ENCODE peak calls at places on chromosomes 2 and 18, in eight cellular contexts. F is NCI-H2029 treated with DMSO at 0.1 percent for 48 hours; P is activated effector memory CD4-positive, alpha-beta T cell treated with Interleukin-2 at 50 U/mL for 16 hours; O is H7; J is activated CD8-positive, alpha-beta T cell treated with anti-CD3 and anti-CD28 coated beads for 36 hours; K is GM12865; Z is heart left ventricle; I is substantia nigra. B is an unnamed sample.
A peak's percentile ranks its signal among the peaks of the same experiment; 100 is the strongest.

GRCh38 chr2:72778410-72778809 is 47.4 kb downstream of the EXOC6B start:
- DNase-seq in F (no peak), P (no peak), O (no peak), J (no peak), K (no peak), Z (no peak), I (no peak), B (no peak)

GRCh38 chr2:232588680-232589585 is 38.4 kb downstream of the EIF4E2 start:
- DNase-seq in F (peak; percentile 5), P (no peak), O (no peak), J (no peak), K (no peak), Z (peak; percentile 49), I (no peak), B (no peak)

GRCh38 chr2:73043978-73044832 is 27.3 kb downstream of the SFXN5 start:
- DNase-seq in F (no peak), P (no peak), O (no peak), J (peak; percentile 34), K (no peak), Z (no peak), I (no peak), B (no peak)

GRCh38 chr2:101704816-101705565 is 7.5 kb downstream of the MAP4K4 start:
- DNase-seq in F (no peak), P (no peak), O (no peak), J (no peak), K (no peak), Z (peak; percentile 27), I (no peak), B (no peak)

GRCh38 chr2:85852979-85853498 is 35.8 kb downstream of the ST3GAL5 start:
- DNase-seq in F (no peak), P (peak; percentile 63), O (no peak), J (peak; percentile 81), K (peak; percentile 87), Z (no peak), I (no peak), B (peak; percentile 67)

GRCh38 chr18:12092398-12093229 is 1.0 kb upstream of the ANKRD62 start:
- DNase-seq in F (peak; percentile 48), P (no peak), O (peak; percentile 80), J (no peak), K (peak; percentile 68), Z (peak; percentile 56), I (no peak), B (no peak)

GRCh38 chr2:64017811-64018714 is 1.2 kb downstream of the VPS54 start:
- DNase-seq in F (peak; percentile 21), P (no peak), O (no peak), J (no peak), K (peak; percentile 29), Z (no peak), I (no peak), B (no peak)

GRCh38 chr2:23230885-23231284 is 154.1 kb upstream of the KLHL29 start:
- DNase-seq in F (no peak), P (no peak), O (peak; percentile 64), J (no peak), K (no peak), Z (no peak), I (no peak), B (no peak)

GRCh38 chr2:168706806-168707205 is 95.6 kb upstream of the NOSTRIN start:
- DNase-seq in F (no peak), P (no peak), O (no peak), J (no peak), K (no peak), Z (no peak), I (no peak), B (no peak)

GRCh38 chr18:13273800-13274199 is 55.2 kb downstream of the LDLRAD4 start:
- DNase-seq in F (no peak), P (peak; percentile 37), O (no peak), J (peak; percentile 51), K (no peak), Z (no peak), I (no peak), B (no peak)

GRCh38 chr18:21167641-21168372 is 56.2 kb upstream of the ROCK1 start:
- DNase-seq in F (peak; percentile 74), P (no peak), O (peak; percentile 76), J (no peak), K (peak; percentile 43), Z (no peak), I (no peak), B (no peak)

GRCh38 chr2:177753682-177754475 is 318.7 kb downstream of the PDE11A start:
- DNase-seq in F (peak; percentile 17), P (no peak), O (peak; percentile 33), J (no peak), K (peak; percentile 47), Z (peak; percentile 84), I (peak; percentile 27), B (no peak)

GRCh38 chr2:189836644-189837043 is 52.4 kb downstream of the PMS1 start:
- DNase-seq in F (peak; percentile 43), P (no peak), O (no peak), J (no peak), K (no peak), Z (no peak), I (no peak), B (no peak)

GRCh38 chr2:240983361-240983995 is 14.9 kb upstream of the SNED1 start:
- DNase-seq in F (no peak), P (peak; percentile 16), O (peak; percentile 96), J (peak; percentile 53), K (peak; percentile 60), Z (peak; percentile 35), I (no peak), B (no peak)

GRCh38 chr2:85721641-85722040 is 27.5 kb downstream of the GNLY start:
- DNase-seq in F (no peak), P (no peak), O (no peak), J (no peak), K (no peak), Z (peak; percentile 19), I (no peak), B (no peak)

GRCh38 chr2:104945211-104945610 is 91.3 kb downstream of the POU3F3 start:
- DNase-seq in F (no peak), P (no peak), O (no peak), J (no peak), K (no peak), Z (no peak), I (no peak), B (no peak)

GRCh38 chr2:240819404-240820013 is 510 bp downstream of the KIF1A start:
- DNase-seq in F (no peak), P (no peak), O (peak; percentile 92), J (no peak), K (no peak), Z (no peak), I (no peak), B (no peak)

GRCh38 chr2:99643824-99644787 is 154.3 kb upstream of the REV1 start:
- DNase-seq in F (no peak), P (no peak), O (no peak), J (no peak), K (no peak), Z (no peak), I (no peak), B (no peak)

GRCh38 chr2:116716444-116716843 is 1098.0 kb upstream of the DDX18 start:
- DNase-seq in F (no peak), P (no peak), O (no peak), J (no peak), K (no peak), Z (no peak), I (no peak), B (no peak)

GRCh38 chr2:186949716-186950256 is 100.8 kb upstream of the ZSWIM2 start:
- DNase-seq in F (no peak), P (no peak), O (no peak), J (no peak), K (peak; percentile 37), Z (peak; percentile 49), I (no peak), B (no peak)

GRCh38 chr2:96156011-96156820 is 11.0 kb upstream of the DUSP2 start:
- DNase-seq in F (no peak), P (no peak), O (peak; percentile 22), J (peak; percentile 88), K (peak; percentile 61), Z (no peak), I (no peak), B (no peak)

GRCh38 chr2:215793747-215794595 is 219.4 kb downstream of the MREG start:
- DNase-seq in F (no peak), P (no peak), O (no peak), J (peak; percentile 58), K (peak; percentile 37), Z (no peak), I (no peak), B (peak; percentile 13)

GRCh38 chr2:9169310-9170107 is 37.1 kb upstream of the ASAP2 start:
- DNase-seq in F (no peak), P (no peak), O (no peak), J (no peak), K (no peak), Z (no peak), I (no peak), B (no peak)

GRCh38 chr18:9860682-9861081 is 25.1 kb upstream of the TXNDC2 start:
- DNase-seq in F (no peak), P (no peak), O (no peak), J (no peak), K (no peak), Z (no peak), I (no peak), B (no peak)

GRCh38 chr2:101018934-101019333 is 16.8 kb downstream of the RPL31 start:
- DNase-seq in F (no peak), P (no peak), O (no peak), J (no peak), K (no peak), Z (no peak), I (no peak), B (no peak)

GRCh38 chr18:27713727-27714080 is 463.2 kb downstream of the CDH2 start:
- DNase-seq in F (no peak), P (no peak), O (no peak), J (no peak), K (no peak), Z (no peak), I (no peak), B (no peak)

GRCh38 chr2:212078103-212078502 is 460.5 kb downstream of the ERBB4 start:
- DNase-seq in F (no peak), P (no peak), O (no peak), J (no peak), K (peak; percentile 17), Z (no peak), I (no peak), B (no peak)

GRCh38 chr2:1855150-1855549 is 110.8 kb upstream of the PXDN start:
- DNase-seq in F (no peak), P (no peak), O (peak; percentile 88), J (no peak), K (no peak), Z (no peak), I (no peak), B (no peak)

GRCh38 chr2:29844713-29845320 is 76.6 kb downstream of the ALK start:
- DNase-seq in F (no peak), P (no peak), O (no peak), J (no peak), K (no peak), Z (no peak), I (no peak), B (no peak)

GRCh38 chr2:222862068-222862914 is 1.5 kb downstream of the ACSL3 start:
- DNase-seq in F (no peak), P (no peak), O (no peak), J (no peak), K (no peak), Z (no peak), I (peak; percentile 11), B (no peak)

GRCh38 chr2:142819411-142819810 is 58.1 kb upstream of the KYNU start:
- DNase-seq in F (no peak), P (no peak), O (no peak), J (no peak), K (no peak), Z (no peak), I (no peak), B (no peak)

GRCh38 chr2:70710276-70710675 is 57.7 kb downstream of the ADD2 start:
- DNase-seq in F (no peak), P (no peak), O (peak; percentile 66), J (no peak), K (no peak), Z (no peak), I (no peak), B (no peak)

GRCh38 chr2:68643011-68643873 is at the start of gene PROKR1:
- DNase-seq in F (no peak), P (no peak), O (peak; percentile 84), J (peak; percentile 18), K (no peak), Z (peak; percentile 53), I (no peak), B (no peak)

GRCh38 chr2:148565272-148565894 is 79.2 kb upstream of the EPC2 start:
- DNase-seq in F (no peak), P (no peak), O (peak; percentile 52), J (no peak), K (no peak), Z (no peak), I (no peak), B (no peak)

B was measured in stimulated activated naive B cell treated with anti-CD40 and anti-IgM and Interleukin-4, amounts not matched to agents 10 μg/mL and 1 μg/mL and 100 μg/mL, for 72 hours.